ENCODE peak calls at places on chromosomes 6 and 20, in six cellular contexts. Z, R, P, D, K and J are unnamed samples.

GRCh38 chr6:61586934-61587537 is 699.0 kb downstream of the KHDRBS2 start:
- DNase-seq in Z (no peak), R (no peak), P (no peak), D (no peak), K (no peak), J (no peak)

GRCh38 chr6:101167638-101168037 is 225.9 kb upstream of the GRIK2 start:
- DNase-seq in Z (no peak), R (no peak), P (no peak), D (no peak), K (no peak), J (no peak)

GRCh38 chr6:18135171-18135570 is 12.7 kb upstream of the NHLRC1 start:
- DNase-seq in Z (no peak), R (no peak), P (no peak), D (no peak), K (no peak), J (no peak)

GRCh38 chr6:36692220-36692619 is 5.4 kb upstream of the RAB44 start:
- DNase-seq in Z (no peak), R (peak; percentile 61), P (no peak), D (no peak), K (no peak), J (peak; percentile 19)

GRCh38 chr6:12084681-12085080 is 72.6 kb downstream of the HIVEP1 start:
- DNase-seq in Z (no peak), R (no peak), P (no peak), D (no peak), K (no peak), J (no peak)

GRCh38 chr6:68008445-68008844 is 626.6 kb upstream of the ADGRB3 start:
- DNase-seq in Z (peak; percentile 15), R (no peak), P (peak; percentile 39), D (no peak), K (no peak), J (no peak)

GRCh38 chr6:131950767-131951575 is at the start of gene CCN2:
- DNase-seq in Z (peak; percentile 91), R (peak; percentile 87), P (peak; percentile 99), D (peak; percentile 90), K (peak; percentile 80), J (peak; percentile 56)

GRCh38 chr6:33786736-33787135 is 2.2 kb downstream of the LEMD2 start:
- DNase-seq in Z (no peak), R (no peak), P (no peak), D (no peak), K (no peak), J (no peak)

GRCh38 chr20:37845878-37846277 is 57.0 kb upstream of the VSTM2L start:
- DNase-seq in Z (no peak), R (no peak), P (no peak), D (no peak), K (no peak), J (no peak)

GRCh38 chr6:148317051-148317450 is 25.6 kb upstream of the SASH1 start:
- DNase-seq in Z (no peak), R (no peak), P (peak; percentile 74), D (no peak), K (no peak), J (no peak)

GRCh38 chr6:35948725-35949124 is 27.8 kb upstream of the SRPK1 start:
- DNase-seq in Z (peak; percentile 41), R (no peak), P (no peak), D (no peak), K (no peak), J (no peak)

GRCh38 chr6:162442675-162443074 is 284.9 kb downstream of the PRKN start:
- DNase-seq in Z (peak; percentile 2), R (no peak), P (peak; percentile 1), D (no peak), K (no peak), J (no peak)

GRCh38 chr20:23658336-23658735 is 20.6 kb upstream of the CST3 start:
- DNase-seq in Z (no peak), R (no peak), P (no peak), D (no peak), K (no peak), J (no peak)

GRCh38 chr20:24118096-24118780 is 129.7 kb upstream of the GGTLC1 start:
- DNase-seq in Z (no peak), R (no peak), P (no peak), D (no peak), K (no peak), J (no peak)

GRCh38 chr6:152399409-152399808 is 237.8 kb downstream of the SYNE1 start:
- DNase-seq in Z (no peak), R (peak; percentile 72), P (peak; percentile 25), D (no peak), K (no peak), J (no peak)

GRCh38 chr6:72497186-72497585 is 124.7 kb upstream of the KCNQ5 start:
- DNase-seq in Z (no peak), R (no peak), P (no peak), D (no peak), K (no peak), J (no peak)

GRCh38 chr20:11270566-11270965 is 596.8 kb upstream of the JAG1 start:
- DNase-seq in Z (no peak), R (no peak), P (no peak), D (no peak), K (no peak), J (no peak)

GRCh38 chr20:45258669-45259068 is 4.3 kb upstream of the SLPI start:
- DNase-seq in Z (no peak), R (no peak), P (no peak), D (no peak), K (no peak), J (no peak)

GRCh38 chr20:50870572-50871161 is 60.6 kb downstream of the ADNP start:
- DNase-seq in Z (no peak), R (no peak), P (peak; percentile 57), D (no peak), K (no peak), J (no peak)

GRCh38 chr6:143236151-143236788 is 175.6 kb downstream of the AIG1 start:
- DNase-seq in Z (peak; percentile 63), R (no peak), P (peak; percentile 21), D (no peak), K (no peak), J (no peak)

GRCh38 chr6:34876451-34876850 is 11.4 kb downstream of the TAF11 start:
- DNase-seq in Z (peak; percentile 3), R (no peak), P (no peak), D (no peak), K (no peak), J (no peak)

GRCh38 chr6:72616406-72617015 is 5.4 kb upstream of the KCNQ5 start:
- DNase-seq in Z (peak; percentile 59), R (no peak), P (peak; percentile 39), D (no peak), K (no peak), J (no peak)

GRCh38 chr20:4183361-4183760 is 168.0 kb upstream of the RNF24 start:
- DNase-seq in Z (no peak), R (peak; percentile 48), P (no peak), D (no peak), K (no peak), J (no peak)

GRCh38 chr6:113813207-113813606 is 43.9 kb upstream of the MARCKS start:
- DNase-seq in Z (peak; percentile 65), R (no peak), P (peak; percentile 98), D (no peak), K (no peak), J (no peak)

GRCh38 chr20:13984211-13984610 is 6.2 kb downstream of the SEL1L2 start:
- DNase-seq in Z (no peak), R (no peak), P (no peak), D (no peak), K (no peak), J (no peak)

GRCh38 chr6:4130357-4130987 is 4.9 kb downstream of the ECI2 start:
- DNase-seq in Z (no peak), R (peak; percentile 71), P (no peak), D (no peak), K (no peak), J (no peak)

GRCh38 chr6:83729871-83730270 is 21.0 kb upstream of the SNAP91 start:
- DNase-seq in Z (no peak), R (no peak), P (no peak), D (no peak), K (no peak), J (no peak)

GRCh38 chr6:32290886-32291450 is 67.1 kb upstream of the NOTCH4 start:
- DNase-seq in Z (peak; percentile 44), R (no peak), P (no peak), D (no peak), K (no peak), J (no peak)

DNA sequence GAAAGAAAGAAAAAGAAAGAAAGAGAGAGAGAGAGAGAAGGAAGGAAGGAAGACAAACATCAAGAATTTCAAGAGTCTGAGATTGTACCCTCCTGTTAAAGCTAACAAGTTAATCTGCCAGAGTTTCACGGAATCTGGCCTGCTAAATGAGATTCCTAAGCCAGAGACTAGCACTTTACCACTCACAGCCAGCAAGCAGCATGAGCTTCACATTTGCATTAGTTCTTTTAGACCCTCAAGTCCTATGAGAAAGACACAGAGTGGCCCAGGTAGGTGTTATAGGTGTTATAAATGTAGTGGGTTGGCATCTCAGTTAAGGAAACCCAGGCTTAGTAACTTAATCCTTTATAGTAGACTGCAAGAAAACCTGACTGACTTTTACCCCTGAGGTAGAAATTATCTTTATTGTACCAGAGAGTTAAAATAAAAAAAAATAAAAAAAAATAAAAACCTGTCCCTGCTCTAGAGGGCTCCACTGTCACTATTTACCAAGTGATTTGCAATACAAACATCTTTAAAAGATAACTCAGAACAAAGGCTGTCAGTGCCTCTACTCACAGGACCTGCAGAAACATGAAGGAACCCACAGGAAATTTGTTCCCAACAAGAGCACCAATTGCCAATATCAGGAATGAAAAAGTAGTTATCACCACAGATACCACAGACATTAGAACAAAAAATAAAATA is 9.7 kb upstream of the IBTK start:
- DNase-seq in Z (no peak), R (no peak), P (no peak), D (no peak), K (no peak), J (no peak)
- TF ChIP-seq CTCF in Z (no peak), R (no peak), P (no peak), D (no peak), K (no peak), J (no peak)

GRCh38 chr6:5260661-5261544 is at the start of the genes FARS2 and LYRM4:
- DNase-seq in Z (peak; percentile 74), R (peak; percentile 96), P (peak; percentile 86), D (peak; percentile 84), K (peak; percentile 90), J (peak; percentile 68)
- TF ChIP-seq CTCF in Z (peak; percentile 8), R (no peak), P (no peak), D (peak; percentile 30), K (peak; percentile 67), J (no peak)

GRCh38 chr20:768426-768978 is at the start of gene SLC52A3:
- DNase-seq in Z (no peak), R (peak; percentile 78), P (no peak), D (peak; percentile 71), K (peak; percentile 30), J (no peak)
- TF ChIP-seq CTCF in Z (peak; percentile 4), R (peak; percentile 36), P (no peak), D (peak; percentile 47), K (peak; percentile 62), J (no peak)

DNA sequence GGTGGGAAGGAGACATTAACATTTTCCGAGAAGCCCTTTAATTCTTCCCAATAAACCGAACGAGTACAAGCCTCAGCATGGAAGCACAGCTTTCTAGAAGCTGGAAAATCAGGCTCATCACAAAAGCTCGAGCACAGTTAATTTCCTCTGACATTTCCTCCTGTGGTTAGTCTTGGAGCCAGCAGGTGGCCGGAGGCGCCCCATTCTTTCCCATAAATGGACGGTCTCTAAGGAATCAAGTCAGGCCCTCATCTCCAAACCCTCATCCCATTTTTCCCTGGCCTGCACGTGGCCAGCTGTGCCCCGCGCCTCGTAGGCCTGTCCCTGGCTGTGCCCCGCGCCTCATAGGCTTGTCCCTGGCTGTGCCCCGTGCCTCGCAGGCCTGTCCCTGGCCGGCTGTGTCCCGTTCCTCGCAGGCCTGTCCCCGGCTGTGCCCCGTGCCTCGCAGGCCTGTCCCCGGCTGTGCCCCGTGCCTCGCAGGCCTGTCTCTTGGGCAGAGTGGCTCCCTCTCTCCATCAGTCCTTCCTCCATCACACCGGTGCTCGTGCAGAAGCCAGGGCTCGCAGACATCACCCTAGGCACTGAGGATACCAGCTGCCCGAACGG is 19.7 kb upstream of the NTSR1 start:
- DNase-seq in Z (no peak), R (no peak), P (peak; percentile 21), D (peak; percentile 43), K (no peak), J (no peak)
- TF ChIP-seq CTCF in Z (peak; percentile 3), R (no peak), P (peak; percentile 11), D (peak; percentile 9), K (no peak), J (no peak)